ENCODE peak calls at places on chromosomes 16 and 17, in nine cellular contexts. Z, E, W, Q, P, T, L, H and I are unnamed samples.

GRCh38 chr16:16016388-16016964 is 67.1 kb downstream of the ABCC1 start:
- DNase-seq in Z (no peak), E (no peak), W (no peak), Q (no peak), P (no peak), T (no peak), L (no peak), H (no peak), I (no peak)

GRCh38 chr16:88792668-88793587 is 7.9 kb upstream of the PIEZO1 start:
- DNase-seq in Z (no peak), E (no peak), W (no peak), Q (no peak), P (no peak), T (no peak), L (no peak), H (no peak), I (no peak)

GRCh38 chr16:56748826-56749225 is 18.9 kb downstream of the NUP93 start:
- DNase-seq in Z (no peak), E (no peak), W (no peak), Q (no peak), P (no peak), T (no peak), L (no peak), H (no peak), I (no peak)

GRCh38 chr16:54633943-54634362 is 296.7 kb upstream of the IRX5 start:
- DNase-seq in Z (no peak), E (peak), W (peak), Q (peak), P (peak), T (no peak), L (peak), H (no peak), I (peak)

GRCh38 chr17:59848778-59849177 is 44.0 kb downstream of the TUBD1 start:
- DNase-seq in Z (peak), E (no peak), W (no peak), Q (peak), P (no peak), T (peak), L (peak), H (no peak), I (no peak)

GRCh38 chr17:48074322-48075054 is 26.3 kb downstream of the NFE2L1 start:
- DNase-seq in Z (peak), E (peak), W (peak), Q (peak), P (peak), T (no peak), L (peak), H (peak), I (peak)

GRCh38 chr17:732788-733720 is 658 bp downstream of the TLCD3A start:
- DNase-seq in Z (peak), E (peak), W (no peak), Q (no peak), P (peak), T (no peak), L (peak), H (no peak), I (peak)

GRCh38 chr16:67444259-67445125 is 13.6 kb downstream of the HSD11B2 start:
- DNase-seq in Z (no peak), E (no peak), W (no peak), Q (no peak), P (peak), T (no peak), L (no peak), H (no peak), I (no peak)

GRCh38 chr16:61892531-61892930 is 143.7 kb downstream of the CDH8 start:
- DNase-seq in Z (no peak), E (no peak), W (no peak), Q (no peak), P (no peak), T (no peak), L (no peak), H (no peak), I (no peak)

GRCh38 chr17:31554930-31555329 is 163.5 kb downstream of the RAB11FIP4 start:
- DNase-seq in Z (no peak), E (no peak), W (no peak), Q (no peak), P (no peak), T (no peak), L (no peak), H (no peak), I (no peak)

GRCh38 chr17:50835563-50836231 is at the start of gene WFIKKN2:
- DNase-seq in Z (no peak), E (no peak), W (no peak), Q (no peak), P (no peak), T (peak), L (no peak), H (no peak), I (no peak)

GRCh38 chr16:5108505-5109158 is 11.0 kb upstream of the EEF2KMT start:
- DNase-seq in Z (no peak), E (no peak), W (no peak), Q (no peak), P (no peak), T (no peak), L (no peak), H (no peak), I (no peak)

GRCh38 chr17:79215631-79216030 is 141.0 kb downstream of the ENGASE start:
- DNase-seq in Z (no peak), E (no peak), W (no peak), Q (no peak), P (no peak), T (no peak), L (no peak), H (no peak), I (no peak)

GRCh38 chr17:7038025-7038862 is 2.4 kb downstream of the SLC16A13 start:
- DNase-seq in Z (no peak), E (no peak), W (no peak), Q (no peak), P (no peak), T (no peak), L (no peak), H (no peak), I (no peak)

GRCh38 chr17:7034955-7035590 is 742 bp upstream of the SLC16A13 start:
- DNase-seq in Z (no peak), E (no peak), W (no peak), Q (no peak), P (no peak), T (no peak), L (no peak), H (no peak), I (no peak)

GRCh38 chr17:7035591-7036368 is at the start of gene SLC16A13:
- DNase-seq in Z (peak), E (peak), W (peak), Q (peak), P (peak), T (peak), L (peak), H (peak), I (peak)
- TF ChIP-seq CTCF in Z (no peak), E (no peak), W (no peak), Q (no peak), P (no peak), T (no peak), L (no peak), H (no peak), I (no peak)

GRCh38 chr17:58001461-58002124 is 5.5 kb downstream of the SRSF1 start:
- DNase-seq in Z (no peak), E (no peak), W (no peak), Q (no peak), P (no peak), T (no peak), L (no peak), H (no peak), I (no peak)

GRCh38 chr17:58004060-58004459 is 3.0 kb downstream of the SRSF1 start:
- DNase-seq in Z (no peak), E (no peak), W (no peak), Q (no peak), P (no peak), T (no peak), L (no peak), H (no peak), I (no peak)

GRCh38 chr17:58002558-58002957 is 4.5 kb downstream of the SRSF1 start:
- DNase-seq in Z (no peak), E (no peak), W (no peak), Q (no peak), P (no peak), T (no peak), L (no peak), H (no peak), I (no peak)

GRCh38 chr17:58002973-58003372 is 4.1 kb downstream of the SRSF1 start:
- DNase-seq in Z (no peak), E (no peak), W (no peak), Q (no peak), P (no peak), T (no peak), L (no peak), H (no peak), I (no peak)

DNA sequence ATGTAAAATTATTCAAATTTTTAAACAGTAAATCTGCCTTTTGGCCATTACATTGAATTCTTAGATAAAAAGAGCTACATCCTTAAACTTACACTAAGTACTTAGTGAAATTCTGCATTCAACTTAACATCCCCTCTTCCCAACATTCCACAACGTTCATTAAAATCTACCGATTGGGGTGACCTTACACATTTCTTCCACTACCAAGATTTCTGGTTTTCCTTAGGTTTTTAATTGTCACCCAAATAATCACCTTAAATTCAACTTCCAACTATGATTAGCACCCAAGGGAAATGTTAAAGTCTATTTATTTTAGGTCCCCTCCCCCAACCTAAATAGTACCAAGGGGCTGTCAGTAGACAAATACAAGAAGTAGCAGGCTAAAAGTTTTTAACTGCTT is 4.9 kb downstream of the SRSF1 start:
- DNase-seq in Z (no peak), E (no peak), W (no peak), Q (no peak), P (no peak), T (no peak), L (no peak), H (no peak), I (no peak)
- TF ChIP-seq CTCF in Z (no peak), E (no peak), W (no peak), Q (peak), P (no peak), T (no peak), L (no peak), H (no peak), I (no peak)

GRCh38 chr17:30513346-30513745 is 36.1 kb downstream of the GOSR1 start:
- DNase-seq in Z (no peak), E (no peak), W (no peak), Q (no peak), P (no peak), T (no peak), L (no peak), H (peak), I (no peak)
- TF ChIP-seq CTCF in Z (no peak), E (no peak), W (no peak), Q (no peak), P (no peak), T (no peak), L (no peak), H (no peak), I (no peak)

GRCh38 chr16:25107466-25107792 is 4.1 kb upstream of the LCMT1 start:
- DNase-seq in Z (no peak), E (no peak), W (no peak), Q (no peak), P (no peak), T (no peak), L (no peak), H (no peak), I (no peak)

GRCh38 chr16:25110392-25110947 is 1.1 kb upstream of the LCMT1 start:
- DNase-seq in Z (no peak), E (no peak), W (no peak), Q (no peak), P (no peak), T (no peak), L (no peak), H (no peak), I (no peak)

GRCh38 chr16:25109643-25110042 is 1.9 kb upstream of the LCMT1 start:
- DNase-seq in Z (no peak), E (no peak), W (peak), Q (peak), P (no peak), T (no peak), L (peak), H (peak), I (no peak)

GRCh38 chr16:25106567-25107465 is 4.7 kb upstream of the LCMT1 start:
- DNase-seq in Z (peak), E (peak), W (peak), Q (peak), P (peak), T (peak), L (peak), H (no peak), I (peak)

GRCh38 chr16:25108054-25108453 is 3.5 kb upstream of the LCMT1 start:
- DNase-seq in Z (no peak), E (no peak), W (no peak), Q (no peak), P (peak), T (no peak), L (peak), H (no peak), I (no peak)
- TF ChIP-seq CTCF in Z (no peak), E (no peak), W (peak), Q (no peak), P (no peak), T (no peak), L (no peak), H (no peak), I (no peak)

GRCh38 chr17:81808778-81809555 is 5.0 kb downstream of the GCGR start:
- DNase-seq in Z (no peak), E (no peak), W (no peak), Q (no peak), P (no peak), T (no peak), L (no peak), H (no peak), I (no peak)
- TF ChIP-seq CTCF in Z (no peak), E (no peak), W (peak), Q (no peak), P (no peak), T (no peak), L (no peak), H (no peak), I (no peak)

GRCh38 chr17:5022171-5022711 is 13.0 kb downstream of the SLC52A1 start:
- DNase-seq in Z (no peak), E (no peak), W (no peak), Q (no peak), P (no peak), T (no peak), L (no peak), H (no peak), I (no peak)

GRCh38 chr17:5020502-5021023 is 14.7 kb downstream of the SLC52A1 start:
- DNase-seq in Z (no peak), E (no peak), W (no peak), Q (no peak), P (no peak), T (no peak), L (no peak), H (no peak), I (no peak)

GRCh38 chr17:5024604-5025003 is 10.6 kb downstream of the SLC52A1 start:
- DNase-seq in Z (no peak), E (no peak), W (no peak), Q (no peak), P (no peak), T (no peak), L (no peak), H (no peak), I (no peak)

GRCh38 chr17:5023588-5024147 is 11.6 kb downstream of the SLC52A1 start:
- DNase-seq in Z (no peak), E (no peak), W (no peak), Q (no peak), P (no peak), T (no peak), L (no peak), H (no peak), I (no peak)

GRCh38 chr17:5019475-5019956 is 15.7 kb downstream of the SLC52A1 start:
- DNase-seq in Z (no peak), E (no peak), W (no peak), Q (no peak), P (peak), T (no peak), L (no peak), H (no peak), I (no peak)
- TF ChIP-seq CTCF in Z (no peak), E (no peak), W (peak), Q (no peak), P (no peak), T (no peak), L (no peak), H (peak), I (no peak)